ENCODE peak calls at places on chromosomes 7 and 10, in ten cellular contexts. One of them, this sample, is unnamed.
A peak's percentile ranks its signal among the peaks of the same experiment; 100 is the strongest.

GRCh38 chr7:135707570-135707966 is 20.4 kb downstream of the SLC13A4 start:
- DNase-seq in kidney: no peak
- DNase-seq in GM10248: no peak
- DNase-seq in GM06990: no peak
- DNase-seq in CD4-positive, alpha-beta T cell: no peak
- DNase-seq in GM23338: peak; percentile 15
- DNase-seq in Calu3: no peak
- DNase-seq in left ventricle myocardium inferior: no peak
- DNase-seq in esophagus squamous epithelium: no peak
- DNase-seq in uterus: no peak
- DNase-seq in this sample: no peak

GRCh38 chr10:119806334-119807130 is 66.1 kb downstream of the MCMBP start:
- DNase-seq in kidney: no peak
- DNase-seq in GM10248: no peak
- DNase-seq in GM06990: no peak
- DNase-seq in CD4-positive, alpha-beta T cell: no peak
- DNase-seq in GM23338: peak; percentile 22
- DNase-seq in Calu3: no peak
- DNase-seq in left ventricle myocardium inferior: no peak
- DNase-seq in esophagus squamous epithelium: no peak
- DNase-seq in uterus: no peak
- DNase-seq in this sample: no peak

GRCh38 chr10:21449288-21449966 is 76.1 kb downstream of the SKIDA1 start:
- DNase-seq in kidney: no peak
- DNase-seq in GM10248: peak; percentile 27
- DNase-seq in GM06990: peak; percentile 54
- DNase-seq in CD4-positive, alpha-beta T cell: no peak
- DNase-seq in GM23338: peak; percentile 10
- DNase-seq in Calu3: no peak
- DNase-seq in left ventricle myocardium inferior: no peak
- DNase-seq in esophagus squamous epithelium: no peak
- DNase-seq in uterus: no peak
- DNase-seq in this sample: no peak

GRCh38 chr10:44854693-44855350 is 56.3 kb upstream of the TMEM72 start:
- DNase-seq in kidney: no peak
- DNase-seq in GM10248: no peak
- DNase-seq in GM06990: no peak
- DNase-seq in CD4-positive, alpha-beta T cell: no peak
- DNase-seq in GM23338: no peak
- DNase-seq in Calu3: no peak
- DNase-seq in left ventricle myocardium inferior: no peak
- DNase-seq in esophagus squamous epithelium: no peak
- DNase-seq in uterus: no peak
- DNase-seq in this sample: peak; percentile 44

GRCh38 chr7:101819913-101820522 is 2.6 kb downstream of the CUX1 start:
- DNase-seq in kidney: no peak
- DNase-seq in GM10248: no peak
- DNase-seq in GM06990: no peak
- DNase-seq in CD4-positive, alpha-beta T cell: no peak
- DNase-seq in GM23338: no peak
- DNase-seq in Calu3: no peak
- DNase-seq in left ventricle myocardium inferior: no peak
- DNase-seq in esophagus squamous epithelium: no peak
- DNase-seq in uterus: no peak
- DNase-seq in this sample: no peak

GRCh38 chr7:142459557-142459963 is 201.7 kb upstream of the PRSS58 start:
- DNase-seq in kidney: no peak
- DNase-seq in GM10248: peak; percentile 52
- DNase-seq in GM06990: no peak
- DNase-seq in CD4-positive, alpha-beta T cell: no peak
- DNase-seq in GM23338: peak; percentile 71
- DNase-seq in Calu3: peak; percentile 35
- DNase-seq in left ventricle myocardium inferior: no peak
- DNase-seq in esophagus squamous epithelium: no peak
- DNase-seq in uterus: no peak
- DNase-seq in this sample: no peak

GRCh38 chr10:132810807-132811700 is 25.1 kb upstream of the NKX6-2 start:
- DNase-seq in kidney: peak; percentile 66
- DNase-seq in GM10248: no peak
- DNase-seq in GM06990: no peak
- DNase-seq in CD4-positive, alpha-beta T cell: no peak
- DNase-seq in GM23338: no peak
- DNase-seq in Calu3: no peak
- DNase-seq in left ventricle myocardium inferior: peak; percentile 9
- DNase-seq in esophagus squamous epithelium: no peak
- DNase-seq in uterus: no peak
- DNase-seq in this sample: no peak

GRCh38 chr10:74825033-74825370 is 1.4 kb upstream of the KAT6B start:
- DNase-seq in kidney: peak; percentile 89
- DNase-seq in GM10248: peak; percentile 60
- DNase-seq in GM06990: peak; percentile 72
- DNase-seq in CD4-positive, alpha-beta T cell: peak; percentile 39
- DNase-seq in GM23338: peak; percentile 57
- DNase-seq in Calu3: peak; percentile 43
- DNase-seq in left ventricle myocardium inferior: no peak
- DNase-seq in esophagus squamous epithelium: no peak
- DNase-seq in uterus: peak; percentile 69
- DNase-seq in this sample: no peak

GRCh38 chr7:159012353-159013069 is 132.2 kb downstream of the VIPR2 start:
- DNase-seq in kidney: no peak
- DNase-seq in GM10248: no peak
- DNase-seq in GM06990: no peak
- DNase-seq in CD4-positive, alpha-beta T cell: no peak
- DNase-seq in GM23338: no peak
- DNase-seq in Calu3: no peak
- DNase-seq in left ventricle myocardium inferior: peak; percentile 84
- DNase-seq in esophagus squamous epithelium: no peak
- DNase-seq in uterus: no peak
- DNase-seq in this sample: no peak

GRCh38 chr10:119026301-119027110 is 3.0 kb upstream of the NANOS1 start:
- DNase-seq in kidney: peak; percentile 78
- DNase-seq in GM10248: no peak
- DNase-seq in GM06990: no peak
- DNase-seq in CD4-positive, alpha-beta T cell: no peak
- DNase-seq in GM23338: no peak
- DNase-seq in Calu3: no peak
- DNase-seq in left ventricle myocardium inferior: no peak
- DNase-seq in esophagus squamous epithelium: no peak
- DNase-seq in uterus: no peak
- DNase-seq in this sample: no peak

DNA sequence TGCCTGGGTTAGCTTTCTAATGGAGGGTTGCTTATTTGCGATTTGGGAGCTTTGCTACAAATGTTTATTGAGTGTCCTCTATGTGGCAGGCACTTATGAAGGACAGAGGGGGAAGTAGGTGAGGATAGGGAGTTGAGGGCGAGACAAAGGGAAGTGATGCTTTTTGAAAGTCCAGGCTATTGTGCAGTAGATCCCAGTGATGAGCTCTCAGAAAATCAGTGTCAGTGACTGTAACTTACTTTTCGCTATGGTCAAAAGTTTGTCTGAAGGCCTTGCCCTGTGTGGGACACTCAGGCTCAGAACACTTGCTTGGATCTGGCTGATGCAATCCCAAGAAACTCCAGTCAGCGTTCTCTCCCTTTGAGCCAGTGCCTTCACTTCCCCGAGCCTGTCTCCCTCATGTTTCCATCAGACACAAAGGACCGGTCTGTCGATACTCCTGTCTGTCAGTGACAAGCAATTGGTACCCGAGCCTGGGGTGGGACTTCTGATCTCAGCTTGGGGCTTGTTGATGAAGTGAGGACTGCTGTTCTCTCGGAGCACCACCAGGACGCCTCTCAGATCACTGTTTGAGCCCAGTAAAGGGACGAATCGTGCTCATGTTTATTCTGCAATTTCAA is 63.1 kb upstream of the SORCS3 start:
- DNase-seq in kidney: no peak
- DNase-seq in GM10248: no peak
- DNase-seq in GM06990: no peak
- DNase-seq in CD4-positive, alpha-beta T cell: no peak
- DNase-seq in GM23338: peak; percentile 71
- DNase-seq in Calu3: no peak
- DNase-seq in left ventricle myocardium inferior: no peak
- DNase-seq in esophagus squamous epithelium: no peak
- DNase-seq in uterus: no peak
- DNase-seq in this sample: no peak
- TF ChIP-seq CTCF in kidney: no peak
- TF ChIP-seq CTCF in GM10248: no peak
- TF ChIP-seq CTCF in GM06990: no peak
- TF ChIP-seq CTCF in CD4-positive, alpha-beta T cell: no peak
- TF ChIP-seq CTCF in GM23338: peak; percentile 15
- TF ChIP-seq CTCF in Calu3: no peak
- TF ChIP-seq CTCF in left ventricle myocardium inferior: no peak
- TF ChIP-seq CTCF in esophagus squamous epithelium: no peak
- TF ChIP-seq CTCF in uterus: no peak
- TF ChIP-seq CTCF in this sample: no peak

GRCh38 chr7:108875139-108875538 is 305.5 kb downstream of the DNAJB9 start:
- DNase-seq in kidney: no peak
- DNase-seq in GM10248: peak; percentile 18
- DNase-seq in GM06990: no peak
- DNase-seq in CD4-positive, alpha-beta T cell: no peak
- DNase-seq in GM23338: peak; percentile 67
- DNase-seq in Calu3: no peak
- DNase-seq in left ventricle myocardium inferior: no peak
- DNase-seq in esophagus squamous epithelium: no peak
- DNase-seq in uterus: no peak
- DNase-seq in this sample: no peak
- TF ChIP-seq CTCF in kidney: no peak
- TF ChIP-seq CTCF in GM10248: no peak
- TF ChIP-seq CTCF in GM06990: peak; percentile 69
- TF ChIP-seq CTCF in CD4-positive, alpha-beta T cell: no peak
- TF ChIP-seq CTCF in GM23338: peak; percentile 66
- TF ChIP-seq CTCF in Calu3: peak; percentile 14
- TF ChIP-seq CTCF in left ventricle myocardium inferior: no peak
- TF ChIP-seq CTCF in esophagus squamous epithelium: no peak
- TF ChIP-seq CTCF in uterus: no peak
- TF ChIP-seq CTCF in this sample: no peak

GRCh38 chr10:85767936-85768335 is 598.7 kb downstream of the GRID1 start:
- DNase-seq in kidney: no peak
- DNase-seq in GM10248: no peak
- DNase-seq in GM06990: no peak
- DNase-seq in CD4-positive, alpha-beta T cell: no peak
- DNase-seq in GM23338: no peak
- DNase-seq in Calu3: no peak
- DNase-seq in left ventricle myocardium inferior: no peak
- DNase-seq in esophagus squamous epithelium: no peak
- DNase-seq in uterus: no peak
- DNase-seq in this sample: no peak
- TF ChIP-seq CTCF in kidney: no peak
- TF ChIP-seq CTCF in GM10248: no peak
- TF ChIP-seq CTCF in GM06990: no peak
- TF ChIP-seq CTCF in CD4-positive, alpha-beta T cell: no peak
- TF ChIP-seq CTCF in GM23338: no peak
- TF ChIP-seq CTCF in Calu3: no peak
- TF ChIP-seq CTCF in left ventricle myocardium inferior: no peak
- TF ChIP-seq CTCF in esophagus squamous epithelium: no peak
- TF ChIP-seq CTCF in uterus: no peak
- TF ChIP-seq CTCF in this sample: no peak

DNA sequence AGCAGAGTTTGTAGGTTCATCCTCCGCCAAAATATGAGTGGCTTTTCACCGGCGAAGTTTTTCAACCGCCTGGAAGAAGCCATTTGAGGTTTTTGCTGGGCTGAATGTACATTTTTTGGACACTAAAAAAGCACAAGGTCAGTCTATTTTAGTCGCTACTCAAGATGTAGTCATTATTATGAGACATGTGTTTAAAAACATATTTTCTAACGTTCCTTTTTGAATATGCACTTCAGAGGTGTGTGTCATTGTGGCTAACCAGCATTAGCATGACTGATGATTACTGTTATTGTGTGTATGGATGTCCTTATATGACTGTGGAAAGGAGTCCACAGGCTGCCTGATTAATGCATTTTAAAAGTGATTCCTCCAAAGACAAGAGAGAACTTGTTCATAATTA is 605.4 kb downstream of the INHBA start:
- DNase-seq in kidney: no peak
- DNase-seq in GM10248: no peak
- DNase-seq in GM06990: no peak
- DNase-seq in CD4-positive, alpha-beta T cell: no peak
- DNase-seq in GM23338: no peak
- DNase-seq in Calu3: no peak
- DNase-seq in left ventricle myocardium inferior: no peak
- DNase-seq in esophagus squamous epithelium: no peak
- DNase-seq in uterus: no peak
- DNase-seq in this sample: no peak
- TF ChIP-seq CTCF in kidney: no peak
- TF ChIP-seq CTCF in GM10248: no peak
- TF ChIP-seq CTCF in GM06990: no peak
- TF ChIP-seq CTCF in CD4-positive, alpha-beta T cell: no peak
- TF ChIP-seq CTCF in GM23338: no peak
- TF ChIP-seq CTCF in Calu3: no peak
- TF ChIP-seq CTCF in left ventricle myocardium inferior: no peak
- TF ChIP-seq CTCF in esophagus squamous epithelium: no peak
- TF ChIP-seq CTCF in uterus: no peak
- TF ChIP-seq CTCF in this sample: no peak

GRCh38 chr7:106367018-106367420 is 82.2 kb upstream of the NAMPT start:
- DNase-seq in kidney: no peak
- DNase-seq in GM10248: peak; percentile 29
- DNase-seq in GM06990: no peak
- DNase-seq in CD4-positive, alpha-beta T cell: no peak
- DNase-seq in GM23338: peak; percentile 59
- DNase-seq in Calu3: no peak
- DNase-seq in left ventricle myocardium inferior: no peak
- DNase-seq in esophagus squamous epithelium: no peak
- DNase-seq in uterus: no peak
- DNase-seq in this sample: no peak
- TF ChIP-seq CTCF in kidney: no peak
- TF ChIP-seq CTCF in GM10248: peak; percentile 15
- TF ChIP-seq CTCF in GM06990: peak; percentile 37
- TF ChIP-seq CTCF in CD4-positive, alpha-beta T cell: no peak
- TF ChIP-seq CTCF in GM23338: peak; percentile 63
- TF ChIP-seq CTCF in Calu3: no peak
- TF ChIP-seq CTCF in left ventricle myocardium inferior: no peak
- TF ChIP-seq CTCF in esophagus squamous epithelium: peak; percentile 45
- TF ChIP-seq CTCF in uterus: no peak
- TF ChIP-seq CTCF in this sample: peak; percentile 14

DNA sequence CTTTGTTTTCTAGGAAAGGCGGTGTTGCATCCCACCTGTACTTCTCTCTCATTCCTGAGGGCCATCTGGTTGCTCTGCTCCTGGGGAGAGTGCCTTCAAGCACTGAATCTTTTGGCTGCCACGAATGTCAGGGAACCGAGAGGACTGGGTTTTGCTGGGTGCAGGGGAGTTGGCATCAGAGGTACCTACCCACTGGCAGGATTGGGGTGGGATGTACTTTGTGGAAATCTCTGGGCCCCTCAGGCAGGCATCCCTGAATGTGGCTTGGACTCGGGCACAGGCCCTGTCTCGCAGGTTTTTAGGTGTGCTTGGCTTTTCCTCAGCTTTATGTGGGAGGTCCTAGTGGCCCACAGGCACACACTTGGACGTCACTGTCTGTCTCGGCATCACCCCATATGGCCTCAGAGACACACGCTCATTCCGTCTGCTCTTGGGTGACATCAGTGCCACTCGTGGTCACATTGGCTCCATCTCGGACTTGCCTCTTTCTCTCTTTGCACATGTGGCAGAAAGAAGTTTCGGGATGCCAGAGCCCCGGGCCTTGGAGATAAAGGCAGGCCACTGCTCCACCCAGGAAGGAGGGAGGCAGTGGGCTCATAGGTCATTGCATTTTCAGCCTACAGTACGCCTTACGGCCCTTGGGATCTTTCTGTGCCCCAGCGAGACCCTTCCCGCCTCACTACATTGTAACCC is 325.6 kb downstream of the ZNF716 start:
- DNase-seq in kidney: no peak
- DNase-seq in GM10248: no peak
- DNase-seq in GM06990: no peak
- DNase-seq in CD4-positive, alpha-beta T cell: no peak
- DNase-seq in GM23338: no peak
- DNase-seq in Calu3: no peak
- DNase-seq in left ventricle myocardium inferior: no peak
- DNase-seq in esophagus squamous epithelium: no peak
- DNase-seq in uterus: no peak
- DNase-seq in this sample: peak; percentile 36
- TF ChIP-seq CTCF in kidney: no peak
- TF ChIP-seq CTCF in GM10248: no peak
- TF ChIP-seq CTCF in GM06990: no peak
- TF ChIP-seq CTCF in CD4-positive, alpha-beta T cell: no peak
- TF ChIP-seq CTCF in GM23338: no peak
- TF ChIP-seq CTCF in Calu3: no peak
- TF ChIP-seq CTCF in left ventricle myocardium inferior: no peak
- TF ChIP-seq CTCF in esophagus squamous epithelium: no peak
- TF ChIP-seq CTCF in uterus: no peak
- TF ChIP-seq CTCF in this sample: no peak